ENCODE peak calls at places on chromosomes 16 and 17, in seven cellular contexts. X is IMR-90; J is CD8-positive, alpha-beta T cell; Y is tibial artery; Q is PC-9; B is H1; F is GM23338. I is an unnamed sample.

GRCh38 chr16:72847187-72848044 is 200.5 kb downstream of the ZFHX3 start:
- DNase-seq in Y (no peak), F (peak), Q (peak), J (no peak), X (peak), B (no peak), I (peak)

GRCh38 chr16:75377971-75378386 is 55.3 kb downstream of the CFDP1 start:
- DNase-seq in X (peak), B (no peak), F (peak), Q (peak), J (no peak), Y (no peak), I (no peak)

GRCh38 chr17:81329927-81330883 is 35.1 kb upstream of the SLC38A10 start:
- DNase-seq in F (peak), Y (no peak), J (no peak), B (no peak), Q (peak), X (no peak), I (no peak)

GRCh38 chr17:77767148-77767547 is 191.4 kb upstream of the TNRC6C start:
- DNase-seq in X (no peak), B (no peak), F (no peak), Q (no peak), Y (no peak), J (no peak), I (no peak)

GRCh38 chr16:81693047-81693446 is 86.0 kb upstream of the PLCG2 start:
- DNase-seq in X (peak), J (no peak), B (no peak), Y (no peak), F (no peak), Q (no peak), I (no peak)

GRCh38 chr17:73478768-73479424 is 165.3 kb downstream of the SDK2 start:
- DNase-seq in X (no peak), Y (no peak), J (no peak), Q (no peak), B (no peak), F (peak), I (no peak)

GRCh38 chr16:71412270-71413160 is 29.3 kb downstream of the TLE7 start:
- DNase-seq in B (peak), Q (peak), J (peak), X (peak), Y (no peak), F (peak), I (no peak)

GRCh38 chr17:17710728-17711541 is 29.7 kb downstream of the RAI1 start:
- DNase-seq in B (no peak), X (peak), Q (peak), F (peak), Y (peak), J (no peak), I (peak)

GRCh38 chr17:64599187-64599676 is 62.9 kb downstream of the SMURF2 start:
- DNase-seq in J (peak), F (peak), Q (no peak), X (no peak), B (no peak), Y (no peak), I (no peak)

GRCh38 chr16:50388491-50388890 is 19.7 kb upstream of the BRD7 start:
- DNase-seq in Y (no peak), Q (no peak), J (no peak), F (no peak), B (no peak), X (no peak), I (no peak)

GRCh38 chr17:33977729-33978514 is 277.2 kb upstream of the CCL2 start:
- DNase-seq in J (no peak), Q (no peak), X (no peak), B (no peak), Y (no peak), F (no peak), I (no peak)

GRCh38 chr16:81181013-81181720 is 57.3 kb upstream of the BCO1 start:
- DNase-seq in X (peak), B (peak), F (peak), Q (peak), J (no peak), Y (peak), I (peak)

GRCh38 chr17:2837147-2837561 is 40.9 kb downstream of the RAP1GAP2 start:
- DNase-seq in J (no peak), Y (no peak), Q (no peak), X (no peak), F (peak), B (no peak), I (no peak)

GRCh38 chr17:76384222-76384986 is at the start of gene SPHK1:
- DNase-seq in F (peak), J (no peak), Y (peak), B (no peak), X (peak), Q (peak), I (no peak)

GRCh38 chr17:52410781-52411180 is 252.3 kb upstream of the CA10 start:
- DNase-seq in X (no peak), B (no peak), Y (no peak), Q (no peak), J (no peak), F (no peak), I (no peak)

GRCh38 chr16:85556456-85557082 is 56.6 kb upstream of the GSE1 start:
- DNase-seq in Q (peak), J (no peak), F (peak), B (no peak), Y (peak), X (no peak), I (no peak)

GRCh38 chr16:22190169-22191088 is 15.6 kb upstream of the EEF2K start:
- DNase-seq in J (peak), Q (peak), X (peak), F (peak), B (peak), Y (peak), I (peak)

GRCh38 chr16:47258874-47259461 is 115.2 kb upstream of the NETO2 start:
- DNase-seq in F (peak), Y (no peak), J (no peak), X (peak), B (no peak), Q (no peak), I (no peak)

GRCh38 chr16:9489823-9490467 is 398.5 kb downstream of the HAPSTR1 start:
- DNase-seq in F (peak), B (no peak), Y (no peak), Q (no peak), X (no peak), J (no peak), I (no peak)

GRCh38 chr17:56034120-56034757 is 119.0 kb upstream of the ANKFN1 start:
- DNase-seq in F (no peak), Q (no peak), J (no peak), X (no peak), B (no peak), Y (no peak), I (no peak)

GRCh38 chr16:14252860-14253259 is 181.7 kb downstream of the MRTFB start:
- DNase-seq in B (no peak), X (no peak), Q (no peak), Y (no peak), F (no peak), J (no peak), I (no peak)
- TF ChIP-seq CTCF in B (no peak), X (no peak), Q (no peak), Y (no peak), F (no peak), J (no peak), I (no peak)

GRCh38 chr16:14454391-14454790 is 175.7 kb downstream of the PARN start:
- DNase-seq in F (no peak), X (peak), Y (no peak), B (no peak), J (no peak), Q (no peak), I (no peak)
- H3K27ac ChIP-seq in F (no peak), X (no peak), Y (no peak), B (no peak), J (no peak), Q (peak), I (no peak)

GRCh38 chr17:7173687-7174602 is 5.2 kb downstream of the ASGR1 start:
- DNase-seq in B (peak), X (no peak), F (peak), Y (peak), J (peak), Q (no peak), I (no peak)
- H3K4me3 ChIP-seq in B (peak), X (no peak), F (peak), Y (peak), J (peak), Q (no peak), I (peak)

DNA sequence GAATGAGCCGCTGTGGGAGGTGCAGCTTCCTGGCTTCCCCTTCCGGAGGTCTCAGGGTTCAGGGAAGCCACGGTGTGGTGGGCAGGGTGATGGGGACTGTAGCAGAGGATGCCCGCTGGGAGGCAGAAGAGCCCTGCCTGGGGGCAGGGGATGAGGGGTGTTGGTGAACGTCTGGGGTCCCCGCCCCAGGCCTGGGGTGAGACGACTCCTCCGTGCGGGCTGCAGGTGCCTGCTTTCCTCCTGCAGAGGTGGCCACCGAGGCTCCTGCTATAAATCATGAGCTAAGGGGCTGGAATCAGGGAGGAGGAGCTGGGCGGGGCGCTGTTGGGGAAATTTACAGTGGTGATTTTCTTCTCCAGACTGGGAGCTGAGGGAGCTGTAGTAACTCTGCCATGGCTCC is 167.0 kb downstream of the MRM1 start:
- DNase-seq in B (no peak), X (no peak), Q (no peak), J (no peak), F (peak), Y (no peak), I (no peak)
- TF ChIP-seq CTCF in B (peak), X (no peak), Q (no peak), J (no peak), F (peak), Y (no peak), I (no peak)

GRCh38 chr16:69724981-69725479 is 1.3 kb downstream of the NQO1 start:
- DNase-seq in Q (no peak), F (peak), Y (peak), X (no peak), J (no peak), B (no peak), I (no peak)

GRCh38 chr16:69724414-69724873 is 1.9 kb downstream of the NQO1 start:
- DNase-seq in Y (peak), B (no peak), F (no peak), J (no peak), Q (no peak), X (no peak), I (peak)

GRCh38 chr16:69726313-69727060 is at the start of gene NQO1:
- DNase-seq in Y (peak), B (peak), Q (peak), J (peak), F (peak), X (peak), I (peak)

GRCh38 chr16:69725480-69726312 is 664 bp downstream of the NQO1 start:
- DNase-seq in F (no peak), X (no peak), Y (peak), Q (no peak), J (no peak), B (no peak), I (no peak)

GRCh38 chr16:69727916-69728270 is 1.5 kb upstream of the NQO1 start:
- DNase-seq in Q (no peak), J (no peak), X (no peak), Y (no peak), F (no peak), B (no peak), I (no peak)
- H3K27ac ChIP-seq in Q (peak), J (no peak), X (peak), Y (peak), F (peak), B (no peak), I (peak)

GRCh38 chr17:29154516-29155234 is 25.5 kb downstream of the MYO18A start:
- DNase-seq in X (no peak), Y (no peak), Q (peak), B (no peak), F (no peak), J (no peak), I (no peak)
- H3K4me3 ChIP-seq in X (no peak), Y (no peak), Q (no peak), B (no peak), F (no peak), J (no peak), I (no peak)

DNA sequence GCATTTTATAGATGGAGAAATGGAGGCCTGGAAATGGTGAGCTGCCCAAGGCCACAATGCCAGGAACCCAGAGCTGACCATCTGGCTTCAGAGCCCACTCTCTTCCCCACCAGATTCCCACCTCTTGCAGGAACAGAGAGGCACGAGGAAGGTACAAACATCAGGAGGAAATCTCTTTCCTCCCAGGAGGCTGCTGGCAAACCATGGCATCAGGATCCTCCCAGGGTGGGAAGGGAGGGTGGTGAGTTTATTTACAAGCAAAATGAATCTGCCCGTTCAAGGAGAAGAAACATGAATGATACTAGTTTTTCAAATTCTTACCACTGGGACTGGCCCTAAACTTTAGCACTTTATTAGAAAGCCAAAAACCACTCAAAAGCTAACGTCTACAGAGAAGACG is 79.2 kb downstream of the NXN start:
- DNase-seq in Q (no peak), F (no peak), X (no peak), Y (no peak), B (no peak), J (no peak), I (no peak)
- TF ChIP-seq CTCF in Q (no peak), F (no peak), X (no peak), Y (no peak), B (no peak), J (no peak), I (no peak)